ENCODE peak calls at places on chromosome 4, in four cellular contexts. R is ovary, I is lower leg skin, Y is RWPE2. M is an unnamed sample.

GRCh38 chr4:88938138-88938537 is 118.8 kb downstream of the FAM13A start:
- DNase-seq in R (no peak), I (no peak), Y (no peak), M (no peak)

GRCh38 chr4:140841186-140841585 is 85.0 kb upstream of the TBC1D9 start:
- DNase-seq in R (no peak), I (no peak), Y (no peak), M (no peak)

GRCh38 chr4:35939746-35940145 is 304.6 kb downstream of the ARAP2 start:
- DNase-seq in R (no peak), I (no peak), Y (no peak), M (no peak)

GRCh38 chr4:147814334-147814733 is 82.4 kb downstream of the ARHGAP10 start:
- DNase-seq in R (no peak), I (no peak), Y (no peak), M (no peak)

GRCh38 chr4:55184600-55185523 is 59.5 kb upstream of the KDR start:
- DNase-seq in R (no peak), I (no peak), Y (no peak), M (peak)

GRCh38 chr4:7815562-7815961 is 124.1 kb downstream of the AFAP1 start:
- DNase-seq in R (no peak), I (no peak), Y (no peak), M (no peak)

GRCh38 chr4:83552085-83552484 is 16.2 kb downstream of the GPAT3 start:
- DNase-seq in R (no peak), I (no peak), Y (no peak), M (no peak)

GRCh38 chr4:123547167-123547817 is 150.7 kb downstream of the SPRY1 start:
- DNase-seq in R (no peak), I (peak), Y (no peak), M (no peak)

GRCh38 chr4:41912546-41912945 is 22.7 kb upstream of the TMEM33 start:
- DNase-seq in R (no peak), I (no peak), Y (no peak), M (no peak)

GRCh38 chr4:185117300-185117934 is 25.6 kb upstream of the SLC25A4 start:
- DNase-seq in R (no peak), I (no peak), Y (no peak), M (no peak)

GRCh38 chr4:20698820-20699219 is 1.4 kb upstream of the PACRGL start:
- DNase-seq in R (no peak), I (no peak), Y (no peak), M (no peak)

GRCh38 chr4:38489924-38490639 is 173.9 kb upstream of the KLF3 start:
- DNase-seq in R (no peak), I (no peak), Y (no peak), M (no peak)